ENCODE peak calls at places on chromosomes 13 and 19, in ten cellular contexts. One of them, this sample, is unnamed.

GRCh38 chr13:27918041-27918917 is 1.5 kb upstream of the PDX1 start:
- DNase-seq in Peyer's patch: no peak
- DNase-seq in H9: peak
- DNase-seq in OCI-LY7: no peak
- DNase-seq in breast epithelium: no peak
- DNase-seq in IMR-90: no peak
- DNase-seq in CD8-positive, alpha-beta memory T cell: no peak
- DNase-seq in RWPE1: no peak
- DNase-seq in ovary: no peak
- DNase-seq in right cardiac atrium: no peak
- DNase-seq in this sample: no peak

GRCh38 chr19:35107541-35107939 is 8.1 kb upstream of the FXYD3 start:
- DNase-seq in H9: no peak
- DNase-seq in breast epithelium: peak
- DNase-seq in ovary: no peak
- DNase-seq in OCI-LY7: no peak
- DNase-seq in IMR-90: no peak
- DNase-seq in right cardiac atrium: peak
- DNase-seq in RWPE1: peak
- DNase-seq in Peyer's patch: peak
- DNase-seq in CD8-positive, alpha-beta memory T cell: no peak
- DNase-seq in this sample: peak

GRCh38 chr19:5863030-5863665 is 7.2 kb downstream of the FUT5 start:
- DNase-seq in right cardiac atrium: no peak
- DNase-seq in Peyer's patch: no peak
- DNase-seq in ovary: no peak
- DNase-seq in OCI-LY7: no peak
- DNase-seq in H9: no peak
- DNase-seq in CD8-positive, alpha-beta memory T cell: no peak
- DNase-seq in breast epithelium: no peak
- DNase-seq in IMR-90: no peak
- DNase-seq in RWPE1: no peak
- DNase-seq in this sample: no peak

GRCh38 chr13:60175571-60175970 is 11.8 kb upstream of the DIAPH3 start:
- DNase-seq in Peyer's patch: no peak
- DNase-seq in breast epithelium: no peak
- DNase-seq in IMR-90: no peak
- DNase-seq in H9: no peak
- DNase-seq in CD8-positive, alpha-beta memory T cell: no peak
- DNase-seq in right cardiac atrium: no peak
- DNase-seq in RWPE1: no peak
- DNase-seq in OCI-LY7: no peak
- DNase-seq in ovary: no peak
- DNase-seq in this sample: no peak

GRCh38 chr13:110407021-110407420 is 99.9 kb downstream of the COL4A2 start:
- DNase-seq in H9: no peak
- DNase-seq in ovary: no peak
- DNase-seq in OCI-LY7: no peak
- DNase-seq in CD8-positive, alpha-beta memory T cell: no peak
- DNase-seq in Peyer's patch: no peak
- DNase-seq in RWPE1: no peak
- DNase-seq in right cardiac atrium: no peak
- DNase-seq in IMR-90: no peak
- DNase-seq in breast epithelium: no peak
- DNase-seq in this sample: no peak

GRCh38 chr13:113023217-113023597 is 54.2 kb downstream of the MCF2L start:
- DNase-seq in H9: no peak
- DNase-seq in breast epithelium: no peak
- DNase-seq in CD8-positive, alpha-beta memory T cell: no peak
- DNase-seq in OCI-LY7: no peak
- DNase-seq in right cardiac atrium: peak
- DNase-seq in RWPE1: no peak
- DNase-seq in Peyer's patch: no peak
- DNase-seq in ovary: no peak
- DNase-seq in IMR-90: no peak
- DNase-seq in this sample: no peak

GRCh38 chr19:45049073-45049736 is 10.4 kb downstream of the CLASRP start:
- DNase-seq in breast epithelium: peak
- DNase-seq in right cardiac atrium: no peak
- DNase-seq in Peyer's patch: no peak
- DNase-seq in ovary: no peak
- DNase-seq in H9: no peak
- DNase-seq in CD8-positive, alpha-beta memory T cell: no peak
- DNase-seq in OCI-LY7: no peak
- DNase-seq in RWPE1: no peak
- DNase-seq in IMR-90: no peak
- DNase-seq in this sample: no peak

GRCh38 chr13:113742000-113742441 is 17.0 kb upstream of the TMEM255B start:
- DNase-seq in OCI-LY7: no peak
- DNase-seq in Peyer's patch: peak
- DNase-seq in ovary: no peak
- DNase-seq in RWPE1: peak
- DNase-seq in CD8-positive, alpha-beta memory T cell: peak
- DNase-seq in breast epithelium: no peak
- DNase-seq in H9: peak
- DNase-seq in right cardiac atrium: peak
- DNase-seq in IMR-90: peak
- DNase-seq in this sample: no peak

GRCh38 chr19:46515879-46516350 is 20.2 kb upstream of the PNMA8B start:
- DNase-seq in CD8-positive, alpha-beta memory T cell: no peak
- DNase-seq in right cardiac atrium: no peak
- DNase-seq in RWPE1: peak
- DNase-seq in IMR-90: peak
- DNase-seq in Peyer's patch: no peak
- DNase-seq in H9: peak
- DNase-seq in ovary: no peak
- DNase-seq in breast epithelium: no peak
- DNase-seq in OCI-LY7: peak
- DNase-seq in this sample: no peak

GRCh38 chr19:15643387-15643786 is 2.7 kb downstream of the CYP4F3 start:
- DNase-seq in IMR-90: no peak
- DNase-seq in RWPE1: no peak
- DNase-seq in H9: no peak
- DNase-seq in CD8-positive, alpha-beta memory T cell: no peak
- DNase-seq in Peyer's patch: no peak
- DNase-seq in right cardiac atrium: no peak
- DNase-seq in ovary: no peak
- DNase-seq in OCI-LY7: no peak
- DNase-seq in breast epithelium: no peak
- DNase-seq in this sample: no peak
- H3K27ac ChIP-seq in IMR-90: no peak
- H3K27ac ChIP-seq in RWPE1: no peak
- H3K27ac ChIP-seq in H9: no peak
- H3K27ac ChIP-seq in CD8-positive, alpha-beta memory T cell: no peak
- H3K27ac ChIP-seq in Peyer's patch: no peak
- H3K27ac ChIP-seq in right cardiac atrium: no peak
- H3K27ac ChIP-seq in ovary: no peak
- H3K27ac ChIP-seq in OCI-LY7: no peak
- H3K27ac ChIP-seq in breast epithelium: no peak
- H3K27ac ChIP-seq in this sample: no peak

GRCh38 chr13:95155504-95155903 is 145.7 kb downstream of the ABCC4 start:
- DNase-seq in RWPE1: no peak
- DNase-seq in CD8-positive, alpha-beta memory T cell: no peak
- DNase-seq in OCI-LY7: no peak
- DNase-seq in ovary: no peak
- DNase-seq in breast epithelium: no peak
- DNase-seq in IMR-90: no peak
- DNase-seq in H9: no peak
- DNase-seq in right cardiac atrium: no peak
- DNase-seq in Peyer's patch: no peak
- DNase-seq in this sample: no peak

GRCh38 chr13:95156208-95156607 is 145.0 kb downstream of the ABCC4 start:
- DNase-seq in right cardiac atrium: no peak
- DNase-seq in CD8-positive, alpha-beta memory T cell: no peak
- DNase-seq in OCI-LY7: no peak
- DNase-seq in breast epithelium: no peak
- DNase-seq in H9: no peak
- DNase-seq in IMR-90: peak
- DNase-seq in ovary: no peak
- DNase-seq in Peyer's patch: no peak
- DNase-seq in RWPE1: peak
- DNase-seq in this sample: no peak

GRCh38 chr13:95154441-95154886 is 146.8 kb downstream of the ABCC4 start:
- DNase-seq in Peyer's patch: no peak
- DNase-seq in ovary: no peak
- DNase-seq in H9: no peak
- DNase-seq in OCI-LY7: no peak
- DNase-seq in IMR-90: no peak
- DNase-seq in CD8-positive, alpha-beta memory T cell: no peak
- DNase-seq in breast epithelium: no peak
- DNase-seq in RWPE1: peak
- DNase-seq in right cardiac atrium: no peak
- DNase-seq in this sample: peak

GRCh38 chr13:95155093-95155492 is 146.2 kb downstream of the ABCC4 start:
- DNase-seq in ovary: no peak
- DNase-seq in IMR-90: no peak
- DNase-seq in H9: no peak
- DNase-seq in OCI-LY7: no peak
- DNase-seq in right cardiac atrium: no peak
- DNase-seq in breast epithelium: no peak
- DNase-seq in CD8-positive, alpha-beta memory T cell: no peak
- DNase-seq in Peyer's patch: no peak
- DNase-seq in RWPE1: no peak
- DNase-seq in this sample: peak

DNA sequence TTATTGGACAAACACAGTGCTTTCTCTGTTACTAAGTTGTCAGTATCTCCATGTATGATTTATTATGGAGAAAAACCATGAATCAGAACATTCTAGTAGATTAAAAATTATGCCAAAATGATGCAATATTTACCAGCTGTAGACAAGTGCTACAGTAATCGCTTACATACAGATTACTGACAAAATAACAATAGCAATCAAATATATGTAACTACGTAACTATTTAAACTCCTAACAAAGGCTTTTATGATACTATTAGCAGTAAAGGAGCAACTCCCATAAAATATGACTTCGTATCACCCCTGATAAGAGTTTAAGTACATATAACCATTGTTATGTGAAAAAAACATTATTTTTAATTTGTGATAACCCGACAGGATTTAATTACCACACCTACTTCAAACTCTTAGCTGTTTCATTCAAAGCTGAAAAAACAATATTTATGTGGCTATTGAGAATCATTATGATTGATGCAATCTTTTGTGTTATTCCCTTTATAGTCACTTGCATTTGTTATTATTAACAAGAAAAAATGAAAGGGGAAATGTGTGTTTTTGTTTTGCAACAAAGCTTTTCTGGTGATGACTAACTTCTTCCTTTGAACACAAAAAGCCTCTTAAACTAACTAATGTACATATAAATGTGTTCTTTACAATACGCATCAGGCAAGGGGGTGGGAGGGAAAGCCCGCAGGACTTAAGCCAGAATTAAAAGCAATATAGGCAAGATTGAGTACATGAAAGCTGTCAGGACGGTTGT is 147.4 kb downstream of the ABCC4 start:
- DNase-seq in H9: no peak
- DNase-seq in right cardiac atrium: no peak
- DNase-seq in ovary: no peak
- DNase-seq in breast epithelium: no peak
- DNase-seq in RWPE1: no peak
- DNase-seq in OCI-LY7: no peak
- DNase-seq in IMR-90: peak
- DNase-seq in Peyer's patch: no peak
- DNase-seq in CD8-positive, alpha-beta memory T cell: no peak
- DNase-seq in this sample: peak
- H3K27ac ChIP-seq in H9: no peak
- H3K27ac ChIP-seq in right cardiac atrium: no peak
- H3K27ac ChIP-seq in ovary: no peak
- H3K27ac ChIP-seq in breast epithelium: no peak
- H3K27ac ChIP-seq in RWPE1: no peak
- H3K27ac ChIP-seq in OCI-LY7: no peak
- H3K27ac ChIP-seq in IMR-90: no peak
- H3K27ac ChIP-seq in Peyer's patch: no peak
- H3K27ac ChIP-seq in CD8-positive, alpha-beta memory T cell: no peak
- H3K27ac ChIP-seq in this sample: peak

DNA sequence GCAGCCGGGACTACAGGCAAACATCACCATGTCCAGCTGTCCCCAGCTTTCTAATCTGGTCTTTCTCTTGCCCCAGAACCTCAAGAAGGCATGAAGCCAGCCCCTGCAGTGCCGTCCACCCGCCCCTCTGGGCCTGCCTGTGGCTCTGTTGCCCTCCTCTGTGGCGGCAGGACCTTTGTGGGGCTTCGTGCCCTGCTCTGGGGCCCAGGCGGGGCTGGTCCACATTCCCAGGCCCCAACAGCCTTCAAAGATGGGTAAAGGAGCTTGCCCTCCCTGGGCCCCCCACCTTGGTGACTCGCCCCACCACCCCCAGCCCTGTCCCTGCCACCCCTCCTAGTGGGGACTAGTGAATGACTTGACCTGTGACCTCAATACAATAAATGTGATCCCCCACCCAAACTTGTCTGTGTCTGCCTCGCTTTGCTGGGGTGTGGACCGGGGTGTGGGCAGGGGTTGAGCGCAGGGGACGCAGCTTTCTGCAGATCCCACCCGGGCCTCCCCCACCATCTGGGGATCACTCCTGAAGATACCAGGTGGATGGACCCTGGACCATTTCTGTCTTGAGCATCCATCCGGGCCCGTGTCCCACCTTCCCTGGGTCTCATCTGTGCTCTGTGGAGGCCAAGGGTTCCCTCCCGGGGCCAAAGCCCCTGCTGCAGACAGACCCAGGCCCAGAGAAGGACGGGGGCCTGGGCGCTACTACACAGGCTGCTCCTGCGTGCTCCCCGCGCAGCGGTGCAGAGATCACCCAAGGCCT is 15.3 kb downstream of the PRKCSH start:
- DNase-seq in OCI-LY7: no peak
- DNase-seq in H9: peak
- DNase-seq in ovary: peak
- DNase-seq in breast epithelium: no peak
- DNase-seq in Peyer's patch: no peak
- DNase-seq in IMR-90: no peak
- DNase-seq in RWPE1: no peak
- DNase-seq in right cardiac atrium: no peak
- DNase-seq in CD8-positive, alpha-beta memory T cell: no peak
- DNase-seq in this sample: no peak
- H3K27ac ChIP-seq in OCI-LY7: no peak
- H3K27ac ChIP-seq in H9: no peak
- H3K27ac ChIP-seq in ovary: no peak
- H3K27ac ChIP-seq in breast epithelium: no peak
- H3K27ac ChIP-seq in Peyer's patch: no peak
- H3K27ac ChIP-seq in IMR-90: no peak
- H3K27ac ChIP-seq in RWPE1: peak
- H3K27ac ChIP-seq in right cardiac atrium: no peak
- H3K27ac ChIP-seq in CD8-positive, alpha-beta memory T cell: no peak
- H3K27ac ChIP-seq in this sample: no peak

DNA sequence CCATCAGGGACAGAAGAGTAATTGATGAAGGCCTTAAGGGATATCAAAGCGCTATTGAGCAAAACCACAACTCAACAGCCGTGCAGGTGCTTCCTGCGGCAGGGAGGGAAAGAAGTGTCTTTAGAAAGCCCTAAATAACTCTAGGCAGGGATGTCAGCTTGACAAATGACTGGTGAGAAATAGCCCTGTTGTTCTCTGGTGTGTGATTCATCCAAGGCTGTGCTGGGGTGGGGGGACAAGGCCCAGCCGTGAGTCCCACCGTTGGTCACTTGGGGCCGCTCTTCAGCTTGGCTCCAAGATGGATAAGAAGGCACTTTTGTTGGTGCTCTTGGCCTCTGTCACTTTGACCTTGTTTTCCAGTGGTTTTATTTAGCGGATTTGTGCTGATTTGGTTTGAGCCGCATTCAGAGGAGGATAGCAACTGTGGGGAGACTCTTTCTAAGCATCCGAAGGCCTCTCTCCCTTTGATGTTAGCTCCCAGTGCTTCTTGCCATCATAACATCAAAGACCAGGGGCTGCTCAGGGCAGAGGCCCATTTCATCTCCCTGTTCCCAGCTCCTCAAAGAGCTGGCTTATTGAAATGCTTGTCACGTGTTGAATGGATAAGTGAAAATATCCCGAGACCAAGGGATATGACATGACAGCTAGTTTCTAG is 130.3 kb upstream of the SERP2 start:
- DNase-seq in right cardiac atrium: no peak
- DNase-seq in ovary: no peak
- DNase-seq in H9: peak
- DNase-seq in Peyer's patch: peak
- DNase-seq in CD8-positive, alpha-beta memory T cell: no peak
- DNase-seq in OCI-LY7: peak
- DNase-seq in breast epithelium: no peak
- DNase-seq in RWPE1: peak
- DNase-seq in IMR-90: peak
- DNase-seq in this sample: no peak
- H3K27ac ChIP-seq in right cardiac atrium: no peak
- H3K27ac ChIP-seq in ovary: no peak
- H3K27ac ChIP-seq in H9: no peak
- H3K27ac ChIP-seq in Peyer's patch: peak
- H3K27ac ChIP-seq in CD8-positive, alpha-beta memory T cell: no peak
- H3K27ac ChIP-seq in OCI-LY7: peak
- H3K27ac ChIP-seq in breast epithelium: peak
- H3K27ac ChIP-seq in RWPE1: no peak
- H3K27ac ChIP-seq in IMR-90: no peak
- H3K27ac ChIP-seq in this sample: no peak

This sample was measured in epithelial cell of prostate.